ENCODE peak calls at places on chromosome 11, in seven cellular contexts. G is CD4-positive, alpha-beta T cell; Y is IMR-90; N is esophagus squamous epithelium; Q is glutamatergic neuron; E is mesothelial cell of epicardium; V is ascending aorta. W is an unnamed sample.

GRCh38 chr11:10651579-10652361 is 41.8 kb downstream of the IRAG1 start:
- DNase-seq in G (no peak), Y (no peak), N (no peak), Q (no peak), E (no peak), V (no peak), W (no peak)

GRCh38 chr11:66338276-66339162 is 2.3 kb upstream of the RIN1 start:
- DNase-seq in G (no peak), Y (no peak), N (no peak), Q (no peak), E (no peak), V (no peak), W (no peak)

GRCh38 chr11:73252577-73253191 is 19.5 kb upstream of the P2RY6 start:
- DNase-seq in G (no peak), Y (no peak), N (no peak), Q (no peak), E (no peak), V (no peak), W (no peak)

GRCh38 chr11:103465555-103466140 is 356.4 kb downstream of the DYNC2H1 start:
- DNase-seq in G (no peak), Y (no peak), N (no peak), Q (no peak), E (no peak), V (no peak), W (no peak)

GRCh38 chr11:35107866-35108265 is 31.1 kb upstream of the CD44 start:
- DNase-seq in G (no peak), Y (no peak), N (no peak), Q (no peak), E (no peak), V (no peak), W (no peak)

GRCh38 chr11:128251140-128251539 is 336.2 kb downstream of the ETS1 start:
- DNase-seq in G (no peak), Y (peak), N (no peak), Q (no peak), E (no peak), V (no peak), W (no peak)

GRCh38 chr11:87260811-87261210 is 223.1 kb downstream of the TMEM135 start:
- DNase-seq in G (no peak), Y (no peak), N (no peak), Q (no peak), E (no peak), V (no peak), W (no peak)

GRCh38 chr11:113894421-113894996 is 10.1 kb upstream of the HTR3B start:
- DNase-seq in G (no peak), Y (no peak), N (no peak), Q (no peak), E (no peak), V (no peak), W (no peak)

GRCh38 chr11:41044747-41045146 is 414.7 kb downstream of the LRRC4C start:
- DNase-seq in G (no peak), Y (no peak), N (no peak), Q (no peak), E (no peak), V (no peak), W (no peak)

GRCh38 chr11:126282361-126282741 is 542 bp upstream of the TIRAP start:
- DNase-seq in G (peak), Y (peak), N (no peak), Q (peak), E (no peak), V (no peak), W (peak)
- TF ChIP-seq CTCF in G (no peak), Y (no peak), N (no peak), Q (no peak), E (no peak), V (no peak), W (no peak)

DNA sequence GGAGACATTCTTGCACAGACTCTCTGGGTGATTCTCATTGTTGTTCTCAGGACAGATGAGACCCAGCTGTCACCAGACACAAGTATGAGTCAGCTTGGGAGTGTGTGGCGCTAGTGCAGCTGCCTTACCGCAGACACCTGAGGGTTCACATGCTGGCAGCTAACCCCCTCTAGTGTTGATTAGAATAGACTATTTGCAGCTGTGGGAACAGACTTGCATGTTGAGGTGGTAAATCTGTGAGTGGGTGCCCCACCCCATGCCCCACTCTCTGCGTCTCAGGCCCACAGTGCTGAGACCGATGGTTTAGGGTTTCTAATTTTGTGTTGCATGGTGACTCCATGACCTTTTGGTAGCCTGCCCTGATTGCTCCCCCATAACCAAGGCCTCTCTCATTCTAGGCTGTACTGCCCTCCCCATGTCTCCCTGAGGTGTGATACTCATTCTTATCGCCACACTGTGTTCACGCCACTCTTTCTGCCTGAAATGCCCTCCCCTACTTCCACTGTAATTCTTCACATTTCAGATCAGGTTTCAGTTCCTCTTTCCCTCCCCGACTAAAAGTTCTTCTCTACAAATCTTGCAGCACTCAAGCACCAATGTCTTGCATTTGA is 73.7 kb upstream of the KIRREL3 start:
- DNase-seq in G (no peak), Y (peak), N (no peak), Q (peak), E (no peak), V (no peak), W (no peak)
- TF ChIP-seq CTCF in G (no peak), Y (peak), N (no peak), Q (peak), E (no peak), V (no peak), W (peak)

GRCh38 chr11:79371152-79371551 is 69.7 kb downstream of the TENM4 start:
- DNase-seq in G (no peak), Y (no peak), N (no peak), Q (no peak), E (no peak), V (no peak), W (no peak)
- TF ChIP-seq CTCF in G (no peak), Y (no peak), N (no peak), Q (no peak), E (no peak), V (no peak), W (no peak)

GRCh38 chr11:20670932-20671403 is 1.6 kb downstream of the NELL1 start:
- DNase-seq in G (no peak), Y (no peak), N (no peak), Q (no peak), E (no peak), V (no peak), W (no peak)

GRCh38 chr11:20668844-20669832 is at the start of gene NELL1:
- DNase-seq in G (no peak), Y (no peak), N (no peak), Q (peak), E (no peak), V (no peak), W (no peak)

GRCh38 chr11:20671856-20672546 is 2.6 kb downstream of the NELL1 start:
- DNase-seq in G (no peak), Y (no peak), N (no peak), Q (no peak), E (no peak), V (no peak), W (no peak)

GRCh38 chr11:20668410-20668809 is 976 bp upstream of the NELL1 start:
- DNase-seq in G (no peak), Y (no peak), N (no peak), Q (no peak), E (no peak), V (no peak), W (no peak)

GRCh38 chr11:20669833-20670684 is 673 bp downstream of the NELL1 start:
- DNase-seq in G (no peak), Y (no peak), N (no peak), Q (peak), E (no peak), V (no peak), W (no peak)
- TF ChIP-seq CTCF in G (no peak), Y (no peak), N (no peak), Q (no peak), E (no peak), V (no peak), W (no peak)

GRCh38 chr11:1471736-1472135 is 14.8 kb downstream of the MOB2 start:
- DNase-seq in G (no peak), Y (no peak), N (no peak), Q (peak), E (no peak), V (no peak), W (no peak)

GRCh38 chr11:1469287-1469910 is 17.2 kb downstream of the MOB2 start:
- DNase-seq in G (no peak), Y (no peak), N (no peak), Q (no peak), E (no peak), V (no peak), W (no peak)

GRCh38 chr11:1469911-1470680 is 16.5 kb downstream of the MOB2 start:
- DNase-seq in G (no peak), Y (no peak), N (no peak), Q (no peak), E (no peak), V (no peak), W (no peak)

GRCh38 chr11:1472180-1473005 is 14.2 kb downstream of the MOB2 start:
- DNase-seq in G (no peak), Y (no peak), N (no peak), Q (peak), E (no peak), V (no peak), W (no peak)

GRCh38 chr11:1470681-1471611 is 15.6 kb downstream of the MOB2 start:
- DNase-seq in G (no peak), Y (no peak), N (no peak), Q (peak), E (no peak), V (no peak), W (no peak)
- TF ChIP-seq CTCF in G (no peak), Y (no peak), N (no peak), Q (no peak), E (no peak), V (no peak), W (no peak)

DNA sequence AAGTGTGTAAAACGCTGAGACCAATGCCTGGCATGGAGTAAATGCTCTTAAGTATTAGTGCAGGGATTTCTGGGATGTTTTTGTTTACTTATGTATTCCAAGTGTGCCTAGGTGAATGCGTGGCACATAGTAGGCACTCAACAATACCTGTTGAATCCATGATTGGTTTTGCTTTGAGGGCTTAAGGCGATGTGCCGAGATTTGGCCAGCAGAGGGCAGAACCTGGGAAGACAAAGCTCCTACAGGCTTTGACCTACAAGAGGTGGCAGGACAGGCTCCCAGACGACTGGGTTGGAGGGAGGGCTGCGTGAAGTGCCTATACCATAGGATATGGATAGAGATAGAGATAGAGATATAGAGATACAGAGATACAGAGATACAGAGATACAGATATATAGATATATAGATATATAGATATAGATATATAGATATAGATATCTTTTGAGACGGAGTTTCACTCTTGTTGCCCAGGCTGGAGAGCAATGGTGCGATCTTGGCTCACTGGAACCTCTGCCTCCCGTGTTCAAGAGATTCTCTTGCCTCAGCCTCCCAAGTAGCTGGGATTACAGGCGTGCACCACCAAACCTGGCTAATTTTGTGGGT is 13.9 kb downstream of the KCNE3 start:
- DNase-seq in G (peak), Y (peak), N (no peak), Q (peak), E (no peak), V (no peak), W (peak)
- TF ChIP-seq CTCF in G (peak), Y (peak), N (peak), Q (peak), E (peak), V (peak), W (peak)